ENCODE peak calls at places on chromosomes 5 and 9, in six cellular contexts. One of them, this sample, is unnamed.

GRCh38 chr9:63817622-63818518 is 1467.1 kb downstream of the FOXD4L5 start:
- DNase-seq in Daoy: peak
- DNase-seq in ecto neural progenitor cell: peak
- DNase-seq in hypothalamus: no peak
- DNase-seq in uterus: peak
- DNase-seq in astrocyte of the cerebellum: no peak
- DNase-seq in this sample: no peak

GRCh38 chr5:67941750-67942450 is 273.7 kb upstream of the PIK3R1 start:
- DNase-seq in Daoy: no peak
- DNase-seq in ecto neural progenitor cell: no peak
- DNase-seq in hypothalamus: no peak
- DNase-seq in uterus: no peak
- DNase-seq in astrocyte of the cerebellum: no peak
- DNase-seq in this sample: no peak

GRCh38 chr5:150496534-150496933 is 11.4 kb upstream of the NDST1 start:
- DNase-seq in uterus: no peak
- DNase-seq in hypothalamus: no peak
- DNase-seq in astrocyte of the cerebellum: no peak
- DNase-seq in Daoy: no peak
- DNase-seq in ecto neural progenitor cell: no peak
- DNase-seq in this sample: no peak

GRCh38 chr5:72378636-72379289 is 58.6 kb downstream of the PTCD2 start:
- DNase-seq in Daoy: peak
- DNase-seq in ecto neural progenitor cell: no peak
- DNase-seq in hypothalamus: no peak
- DNase-seq in uterus: no peak
- DNase-seq in astrocyte of the cerebellum: peak
- DNase-seq in this sample: no peak

GRCh38 chr5:42984307-42984706 is 55.8 kb downstream of the ANXA2R start:
- DNase-seq in hypothalamus: no peak
- DNase-seq in ecto neural progenitor cell: no peak
- DNase-seq in uterus: no peak
- DNase-seq in Daoy: no peak
- DNase-seq in astrocyte of the cerebellum: no peak
- DNase-seq in this sample: no peak

GRCh38 chr5:147436596-147436995 is 73.3 kb downstream of the DPYSL3 start:
- DNase-seq in ecto neural progenitor cell: no peak
- DNase-seq in hypothalamus: no peak
- DNase-seq in astrocyte of the cerebellum: no peak
- DNase-seq in Daoy: no peak
- DNase-seq in uterus: no peak
- DNase-seq in this sample: no peak

GRCh38 chr9:3088166-3088702 is 244.3 kb upstream of the PUM3 start:
- DNase-seq in astrocyte of the cerebellum: no peak
- DNase-seq in uterus: no peak
- DNase-seq in Daoy: peak
- DNase-seq in ecto neural progenitor cell: no peak
- DNase-seq in hypothalamus: no peak
- DNase-seq in this sample: no peak

GRCh38 chr5:102719886-102720285 is 35.2 kb upstream of the PAM start:
- DNase-seq in astrocyte of the cerebellum: no peak
- DNase-seq in uterus: no peak
- DNase-seq in hypothalamus: no peak
- DNase-seq in Daoy: no peak
- DNase-seq in ecto neural progenitor cell: no peak
- DNase-seq in this sample: no peak

GRCh38 chr9:127921592-127922120 is 4.8 kb upstream of the ST6GALNAC4 start:
- DNase-seq in uterus: peak
- DNase-seq in astrocyte of the cerebellum: no peak
- DNase-seq in Daoy: peak
- DNase-seq in ecto neural progenitor cell: peak
- DNase-seq in hypothalamus: peak
- DNase-seq in this sample: no peak

GRCh38 chr5:131814990-131815389 is 18.2 kb upstream of the FNIP1 start:
- DNase-seq in astrocyte of the cerebellum: peak
- DNase-seq in ecto neural progenitor cell: no peak
- DNase-seq in uterus: no peak
- DNase-seq in hypothalamus: no peak
- DNase-seq in Daoy: peak
- DNase-seq in this sample: no peak

GRCh38 chr9:80968611-80969010 is 720.7 kb downstream of the TLE1 start:
- DNase-seq in astrocyte of the cerebellum: peak
- DNase-seq in uterus: no peak
- DNase-seq in hypothalamus: no peak
- DNase-seq in Daoy: peak
- DNase-seq in ecto neural progenitor cell: no peak
- DNase-seq in this sample: no peak

GRCh38 chr5:153891394-153891793 is 147.3 kb downstream of the FAM114A2 start:
- DNase-seq in astrocyte of the cerebellum: no peak
- DNase-seq in Daoy: no peak
- DNase-seq in hypothalamus: no peak
- DNase-seq in ecto neural progenitor cell: no peak
- DNase-seq in uterus: no peak
- DNase-seq in this sample: no peak

GRCh38 chr5:124726631-124727362 is 19.6 kb downstream of the ZNF608 start:
- DNase-seq in Daoy: no peak
- DNase-seq in uterus: no peak
- DNase-seq in astrocyte of the cerebellum: no peak
- DNase-seq in ecto neural progenitor cell: no peak
- DNase-seq in hypothalamus: no peak
- DNase-seq in this sample: no peak

GRCh38 chr5:108212775-108213346 is 169.0 kb downstream of the FBXL17 start:
- DNase-seq in ecto neural progenitor cell: peak
- DNase-seq in astrocyte of the cerebellum: no peak
- DNase-seq in hypothalamus: no peak
- DNase-seq in Daoy: peak
- DNase-seq in uterus: no peak
- DNase-seq in this sample: no peak

GRCh38 chr5:131393498-131393968 is 129.7 kb downstream of the CDC42SE2 start:
- DNase-seq in ecto neural progenitor cell: no peak
- DNase-seq in uterus: no peak
- DNase-seq in Daoy: peak
- DNase-seq in astrocyte of the cerebellum: no peak
- DNase-seq in hypothalamus: no peak
- DNase-seq in this sample: no peak

GRCh38 chr9:32218100-32218767 is 166.2 kb upstream of the ACO1 start:
- DNase-seq in astrocyte of the cerebellum: no peak
- DNase-seq in Daoy: no peak
- DNase-seq in uterus: no peak
- DNase-seq in ecto neural progenitor cell: no peak
- DNase-seq in hypothalamus: no peak
- DNase-seq in this sample: no peak

GRCh38 chr9:83701769-83702168 is 6.0 kb downstream of the UBQLN1 start:
- DNase-seq in uterus: no peak
- DNase-seq in astrocyte of the cerebellum: peak
- DNase-seq in hypothalamus: no peak
- DNase-seq in ecto neural progenitor cell: no peak
- DNase-seq in Daoy: peak
- DNase-seq in this sample: no peak

GRCh38 chr5:149456597-149457392 is 77.7 kb upstream of the IL17B start:
- DNase-seq in ecto neural progenitor cell: no peak
- DNase-seq in uterus: no peak
- DNase-seq in Daoy: no peak
- DNase-seq in hypothalamus: no peak
- DNase-seq in astrocyte of the cerebellum: no peak
- DNase-seq in this sample: no peak

GRCh38 chr5:127910307-127910956 is 173.1 kb upstream of the SLC12A2 start:
- DNase-seq in uterus: no peak
- DNase-seq in ecto neural progenitor cell: no peak
- DNase-seq in astrocyte of the cerebellum: no peak
- DNase-seq in Daoy: no peak
- DNase-seq in hypothalamus: no peak
- DNase-seq in this sample: no peak

GRCh38 chr9:82488702-82489578 is 500.4 kb downstream of the SPATA31D1 start:
- DNase-seq in astrocyte of the cerebellum: peak
- DNase-seq in ecto neural progenitor cell: no peak
- DNase-seq in hypothalamus: no peak
- DNase-seq in Daoy: peak
- DNase-seq in uterus: no peak
- DNase-seq in this sample: no peak

GRCh38 chr5:61318374-61318773 is 13.7 kb upstream of the ZSWIM6 start:
- DNase-seq in astrocyte of the cerebellum: no peak
- DNase-seq in ecto neural progenitor cell: no peak
- DNase-seq in hypothalamus: no peak
- DNase-seq in uterus: no peak
- DNase-seq in Daoy: no peak
- DNase-seq in this sample: no peak

GRCh38 chr9:96524045-96524444 is 74.1 kb downstream of the HABP4 start:
- DNase-seq in hypothalamus: no peak
- DNase-seq in Daoy: no peak
- DNase-seq in uterus: no peak
- DNase-seq in astrocyte of the cerebellum: no peak
- DNase-seq in ecto neural progenitor cell: no peak
- DNase-seq in this sample: no peak

GRCh38 chr5:178640331-178641045 is 13.6 kb upstream of the CLK4 start:
- DNase-seq in hypothalamus: no peak
- DNase-seq in uterus: no peak
- DNase-seq in ecto neural progenitor cell: no peak
- DNase-seq in astrocyte of the cerebellum: no peak
- DNase-seq in Daoy: peak
- DNase-seq in this sample: no peak

GRCh38 chr5:132479812-132480441 is 10.6 kb downstream of the IRF1 start:
- DNase-seq in ecto neural progenitor cell: no peak
- DNase-seq in astrocyte of the cerebellum: no peak
- DNase-seq in uterus: no peak
- DNase-seq in hypothalamus: no peak
- DNase-seq in Daoy: peak
- DNase-seq in this sample: no peak

GRCh38 chr9:87040410-87041009 is 93.2 kb upstream of the GAS1 start:
- DNase-seq in Daoy: no peak
- DNase-seq in astrocyte of the cerebellum: no peak
- DNase-seq in ecto neural progenitor cell: peak
- DNase-seq in hypothalamus: no peak
- DNase-seq in uterus: no peak
- DNase-seq in this sample: no peak

GRCh38 chr9:33734911-33735310 is 60.5 kb upstream of the PRSS3 start:
- DNase-seq in hypothalamus: no peak
- DNase-seq in ecto neural progenitor cell: no peak
- DNase-seq in Daoy: peak
- DNase-seq in uterus: no peak
- DNase-seq in astrocyte of the cerebellum: no peak
- DNase-seq in this sample: no peak

GRCh38 chr9:83707518-83707767 is 315 bp downstream of the UBQLN1 start:
- DNase-seq in ecto neural progenitor cell: no peak
- DNase-seq in uterus: no peak
- DNase-seq in Daoy: peak
- DNase-seq in astrocyte of the cerebellum: no peak
- DNase-seq in hypothalamus: no peak
- DNase-seq in this sample: no peak

GRCh38 chr5:156815988-156816599 is 34.0 kb upstream of the PPP1R2B start:
- DNase-seq in hypothalamus: no peak
- DNase-seq in astrocyte of the cerebellum: peak
- DNase-seq in Daoy: peak
- DNase-seq in uterus: no peak
- DNase-seq in ecto neural progenitor cell: no peak
- DNase-seq in this sample: no peak

GRCh38 chr5:40165106-40165788 is 514.5 kb upstream of the PTGER4 start:
- DNase-seq in uterus: no peak
- DNase-seq in hypothalamus: no peak
- DNase-seq in astrocyte of the cerebellum: no peak
- DNase-seq in ecto neural progenitor cell: no peak
- DNase-seq in Daoy: no peak
- DNase-seq in this sample: no peak

GRCh38 chr9:36597412-36598178 is 24.9 kb downstream of the MELK start:
- DNase-seq in uterus: no peak
- DNase-seq in astrocyte of the cerebellum: peak
- DNase-seq in hypothalamus: no peak
- DNase-seq in Daoy: no peak
- DNase-seq in ecto neural progenitor cell: no peak
- DNase-seq in this sample: no peak